ENCODE peak calls at places on chromosomes 12 and 14, in five cellular contexts. P is RCC 7860, X is ovary, Q is T-cell, N is 8988T. F is an unnamed sample.
A peak's percentile ranks its signal among the peaks of the same experiment; 100 is the strongest.

GRCh38 chr14:50399251-50400032 is 2.8 kb upstream of the CDKL1 start:
- DNase-seq in X (peak; percentile 70), Q (no peak), P (peak; percentile 54), N (no peak), F (no peak)

GRCh38 chr14:74860899-74861733 is 14.8 kb downstream of the PROX2 start:
- DNase-seq in Q (peak; percentile 93), N (peak; percentile 47), P (peak; percentile 26), X (peak; percentile 89), F (no peak)

GRCh38 chr12:107379852-107380567 is 286.7 kb upstream of the CRY1 start:
- DNase-seq in Q (no peak), X (no peak), N (no peak), P (peak; percentile 15), F (peak; percentile 54)

GRCh38 chr12:22282283-22282682 is 52.2 kb downstream of the ST8SIA1 start:
- DNase-seq in X (no peak), N (no peak), Q (no peak), P (peak; percentile 63), F (peak; percentile 61)

GRCh38 chr12:109822951-109823411 is 10.2 kb downstream of the TRPV4 start:
- DNase-seq in N (no peak), Q (no peak), X (no peak), P (peak; percentile 13), F (no peak)

GRCh38 chr12:57476162-57476992 is 3.3 kb downstream of the ARHGAP9 start:
- DNase-seq in P (no peak), N (no peak), X (no peak), Q (peak; percentile 80), F (no peak)

GRCh38 chr14:70956511-70956910 is 49.3 kb downstream of the PCNX1 start:
- DNase-seq in N (no peak), X (no peak), P (no peak), Q (no peak), F (no peak)

GRCh38 chr12:120240495-120240833 is 25.1 kb downstream of the PXN start:
- DNase-seq in N (no peak), Q (no peak), X (no peak), P (no peak), F (no peak)

GRCh38 chr12:46752396-46752795 is 73.4 kb downstream of the SLC38A4 start:
- DNase-seq in N (no peak), P (no peak), X (no peak), Q (no peak), F (no peak)

GRCh38 chr14:25615174-25615573 is 565.2 kb upstream of the STXBP6 start:
- DNase-seq in X (no peak), Q (no peak), N (no peak), P (no peak), F (no peak)

F was measured in AG09319.